ENCODE peak calls at places on chromosomes 13 and 19, in seven cellular contexts. X, O, A, Z, D, K and L are unnamed samples.
A peak's percentile ranks its signal among the peaks of the same experiment; 100 is the strongest.

GRCh38 chr19:9847087-9847671 is 12.1 kb downstream of the PIN1 start:
- DNase-seq in X (peak; percentile 99), D (peak; percentile 86), K (no peak), A (peak; percentile 56), O (peak; percentile 77), Z (peak; percentile 73), L (peak; percentile 41)

GRCh38 chr13:112353856-112354255 is 22.3 kb upstream of the SPACA7 start:
- DNase-seq in X (no peak), A (no peak), Z (no peak), K (no peak), O (no peak), D (no peak), L (no peak)

GRCh38 chr13:110869805-110870706 is 44.8 kb downstream of the ANKRD10 start:
- DNase-seq in A (peak; percentile 99), K (no peak), Z (peak; percentile 91), X (peak; percentile 100), D (peak; percentile 98), O (peak; percentile 82), L (peak; percentile 99)

GRCh38 chr13:104854698-104855097 is 1680.8 kb downstream of the EFNB2 start:
- DNase-seq in D (no peak), Z (no peak), A (no peak), K (no peak), X (no peak), O (no peak), L (no peak)

GRCh38 chr19:12202250-12202649 is 39.4 kb downstream of the ZNF136 start:
- DNase-seq in X (peak; percentile 30), O (peak; percentile 81), A (no peak), K (no peak), D (no peak), Z (no peak), L (peak; percentile 19)

GRCh38 chr19:5132698-5133651 is 164.1 kb downstream of the KDM4B start:
- DNase-seq in D (no peak), O (no peak), A (no peak), K (no peak), X (no peak), Z (no peak), L (no peak)

GRCh38 chr13:48505597-48506091 is 27.2 kb downstream of the RCBTB2 start:
- DNase-seq in K (peak; percentile 78), X (peak; percentile 19), A (no peak), D (no peak), O (no peak), Z (no peak), L (no peak)

GRCh38 chr19:49338023-49338677 is 2.9 kb downstream of the CD37 start:
- DNase-seq in Z (no peak), K (no peak), X (no peak), O (peak; percentile 74), D (no peak), A (no peak), L (no peak)

GRCh38 chr19:6997679-6998445 is 23.4 kb downstream of the MBD3L2B start:
- DNase-seq in D (peak; percentile 20), X (peak; percentile 57), A (no peak), K (no peak), O (no peak), Z (no peak), L (no peak)

GRCh38 chr19:413756-414420 is 4.9 kb upstream of the C2CD4C start:
- DNase-seq in Z (no peak), X (no peak), A (no peak), O (no peak), K (no peak), D (no peak), L (no peak)

GRCh38 chr19:55117063-55117635 is 288 bp downstream of the PPP1R12C start:
- DNase-seq in A (no peak), X (peak; percentile 59), O (no peak), K (no peak), Z (no peak), D (no peak), L (no peak)

GRCh38 chr19:55486971-55487883 is 1.0 kb upstream of the SSC5D start:
- DNase-seq in K (no peak), A (no peak), X (peak; percentile 97), Z (peak; percentile 84), D (peak; percentile 81), O (no peak), L (peak; percentile 65)

DNA sequence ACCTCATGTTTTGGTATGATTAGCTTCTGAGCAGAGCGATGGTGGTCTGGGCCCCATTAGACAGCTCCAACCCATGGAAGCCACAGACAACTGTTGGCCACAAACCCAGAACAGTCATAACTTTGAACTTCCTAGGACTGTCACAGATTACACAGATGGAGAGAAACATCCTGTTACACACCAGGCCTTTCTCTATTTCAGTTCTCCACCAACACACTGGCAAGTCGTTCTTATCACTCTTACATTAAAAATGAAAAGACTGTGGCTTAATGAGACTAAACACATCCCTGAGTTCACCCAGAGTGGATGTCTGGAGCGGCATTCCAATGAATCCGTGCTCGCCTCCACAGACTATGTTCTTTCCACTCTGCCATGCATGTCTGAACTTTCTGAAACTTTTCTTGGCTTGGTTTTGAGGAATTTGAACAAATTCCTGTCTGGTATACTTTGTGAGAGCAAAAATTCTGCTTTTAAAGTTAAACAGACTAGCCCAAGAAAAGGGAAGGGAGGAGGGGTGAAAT is 109.1 kb downstream of the NALCN start:
- DNase-seq in D (no peak), O (no peak), A (no peak), Z (peak; percentile 22), K (no peak), X (peak; percentile 84), L (no peak)
- TF ChIP-seq EZH2 in D (no peak), O (no peak), A (no peak), Z (no peak), K (no peak), X (no peak), L (no peak)

GRCh38 chr13:50998326-50998725 is 88.7 kb downstream of the RNASEH2B start:
- DNase-seq in O (no peak), A (no peak), D (no peak), X (no peak), K (no peak), Z (no peak), L (no peak)

GRCh38 chr13:50993371-50993770 is 83.8 kb downstream of the RNASEH2B start:
- DNase-seq in X (no peak), A (no peak), O (no peak), K (no peak), D (no peak), Z (peak; percentile 49), L (no peak)

GRCh38 chr13:50993908-50994307 is 84.3 kb downstream of the RNASEH2B start:
- DNase-seq in D (no peak), X (peak; percentile 37), O (no peak), Z (no peak), A (no peak), K (no peak), L (no peak)

GRCh38 chr13:50994651-50995050 is 85.1 kb downstream of the RNASEH2B start:
- DNase-seq in A (no peak), D (no peak), K (no peak), X (no peak), O (no peak), Z (no peak), L (no peak)

DNA sequence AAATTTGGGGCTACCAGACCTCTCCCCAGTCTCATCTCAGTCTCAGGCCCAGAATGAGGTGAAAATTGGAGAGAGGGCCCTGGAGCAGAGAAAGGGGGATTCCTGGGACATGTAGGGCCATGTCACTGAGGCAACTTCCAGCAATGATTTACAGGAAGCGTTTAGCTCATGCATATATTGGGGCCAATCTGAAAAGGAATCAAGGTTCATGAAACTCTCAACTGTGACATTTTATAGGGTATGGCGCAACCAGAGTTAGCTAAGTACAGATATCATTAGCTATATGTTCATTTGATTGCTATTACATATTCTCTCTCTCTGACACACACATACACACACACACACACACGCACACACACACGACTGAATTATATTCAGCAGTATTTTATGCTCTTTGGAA is 86.3 kb downstream of the RNASEH2B start:
- DNase-seq in A (no peak), X (no peak), O (no peak), D (no peak), K (no peak), Z (no peak), L (no peak)
- H3K9me2 ChIP-seq in A (no peaks in the 10 kb centered on the region), X (no peaks in the 10 kb centered on the region), O (peaks cover 7% of the 10 kb centered on the region), D (no peaks in the 10 kb centered on the region), K (no peaks in the 10 kb centered on the region), Z (no peaks in the 10 kb centered on the region), L (no peaks in the 10 kb centered on the region)

DNA sequence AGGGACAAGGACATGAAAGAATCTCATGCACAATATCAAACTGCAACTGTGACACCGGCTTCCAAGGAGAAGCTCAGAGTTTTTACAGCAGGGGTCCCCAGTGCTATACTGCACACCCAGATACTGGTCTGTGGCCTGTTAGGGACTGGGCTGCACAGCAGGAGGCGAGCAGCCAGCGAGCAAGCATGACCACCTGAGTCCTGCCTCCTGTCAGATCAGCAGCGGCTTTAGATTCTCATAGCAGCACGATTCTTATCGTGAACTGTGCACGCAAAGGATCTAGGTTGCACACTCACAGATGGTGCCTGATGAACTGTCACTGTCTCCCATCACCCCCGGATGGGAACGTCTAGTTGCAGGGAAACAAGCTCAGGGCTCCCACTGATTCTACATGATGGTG is 13.1 kb upstream of the CD22 start:
- DNase-seq in A (no peak), X (no peak), D (no peak), O (no peak), Z (no peak), K (no peak), L (no peak)
- H3K4me2 ChIP-seq in A (no peak overlapping the region), X (no peak overlapping the region), D (no peak overlapping the region), O (no peak overlapping the region), Z (no peak overlapping the region), K (no peak overlapping the region), L (no peak overlapping the region)

GRCh38 chr19:35033067-35034004 is 3.1 kb downstream of the SCN1B start:
- DNase-seq in O (no peak), K (no peak), Z (no peak), A (no peak), X (no peak), D (no peak), L (no peak)

GRCh38 chr19:35032356-35032865 is 2.1 kb downstream of the SCN1B start:
- DNase-seq in D (no peak), A (no peak), Z (no peak), X (no peak), K (no peak), O (no peak), L (no peak)

GRCh38 chr19:35029737-35030256 is 473 bp upstream of the SCN1B start:
- DNase-seq in D (no peak), X (peak; percentile 12), Z (no peak), O (peak; percentile 60), K (no peak), A (no peak), L (no peak)

GRCh38 chr19:35030257-35031071 is at the start of gene SCN1B:
- DNase-seq in Z (peak; percentile 87), A (peak; percentile 22), X (peak; percentile 85), O (peak; percentile 83), D (peak; percentile 60), K (no peak), L (peak; percentile 74)

DNA sequence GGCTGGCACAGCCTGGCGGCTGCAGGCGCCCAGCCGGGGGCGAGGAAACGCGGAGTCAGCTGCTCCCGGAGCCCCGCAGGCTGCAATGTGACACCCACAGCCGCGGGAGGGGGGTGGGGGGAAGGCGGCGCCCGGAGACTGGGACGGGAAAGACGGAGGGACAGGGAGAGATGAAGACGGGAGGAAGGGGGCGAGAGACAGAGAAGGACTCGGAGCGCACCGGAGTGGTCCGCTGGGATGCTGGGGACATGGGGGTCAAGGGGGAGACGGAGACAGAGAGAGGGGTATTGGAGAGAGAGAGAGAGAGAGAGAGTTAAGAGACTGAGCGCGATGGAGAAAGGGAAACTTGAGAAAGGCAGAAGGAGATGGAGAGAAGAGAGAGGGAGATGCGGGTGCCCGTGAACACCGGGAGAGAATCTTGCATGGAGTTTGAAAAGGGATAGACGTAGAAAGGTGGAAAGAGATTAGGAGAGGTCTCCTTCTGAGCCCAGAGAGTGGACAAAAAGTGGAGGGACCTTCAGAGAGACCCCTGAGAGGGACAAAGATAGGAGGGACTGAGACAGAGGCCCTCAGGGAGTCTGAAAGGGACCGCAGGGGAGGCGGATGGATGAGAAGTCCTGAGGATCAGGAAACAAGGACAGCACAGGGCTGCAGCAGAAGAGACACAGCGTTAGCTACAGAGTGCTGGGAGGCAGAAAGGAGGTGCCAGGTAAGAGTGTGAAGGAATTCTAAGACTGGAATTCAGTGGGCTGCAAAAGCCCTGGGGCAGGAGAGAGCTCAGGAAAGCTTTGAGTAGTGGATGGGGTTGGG is 1.0 kb downstream of the SCN1B start:
- DNase-seq in Z (no peak), O (peak; percentile 71), D (peak; percentile 30), K (no peak), X (peak; percentile 50), A (no peak), L (no peak)
- TF ChIP-seq EZH2 in Z (no peak), O (peak; percentile 38), D (no peak), K (no peak), X (no peak), A (no peak), L (peak; percentile 56)